ENCODE peak calls at places on chromosomes 4 and X, in seven cellular contexts. U is BJ, Q is fibroblast of lung, B is dorsolateral prefrontal cortex, A is heart right ventricle, X is IMR-90, M is K562. F is an unnamed sample.

GRCh38 chr4:140256335-140256734 is 102.4 kb upstream of the MAML3 start:
- DNase-seq in X (peak; percentile 77), M (no peak), U (no peak), Q (peak; percentile 54), B (no peak), A (no peak), F (no peak)

GRCh38 chr4:173857828-173858227 is 327.8 kb upstream of the HAND2 start:
- DNase-seq in A (no peak), U (no peak), Q (no peak), M (no peak), X (no peak), B (no peak), F (no peak)

GRCh38 chr4:122434285-122434684 is 22.2 kb downstream of the IL2 start:
- DNase-seq in B (no peak), X (no peak), A (no peak), Q (no peak), M (no peak), U (no peak), F (no peak)

GRCh38 chr4:132123870-132124623 is 1025.0 kb upstream of the PCDH10 start:
- DNase-seq in A (no peak), B (no peak), M (peak; percentile 9), X (peak; percentile 55), Q (peak; percentile 36), U (no peak), F (no peak)

GRCh38 chr4:169314906-169315305 is 44.1 kb upstream of the SH3RF1 start:
- DNase-seq in A (peak; percentile 76), X (peak; percentile 70), B (peak; percentile 62), M (no peak), Q (peak; percentile 68), U (no peak), F (no peak)

GRCh38 chr4:54233697-54234496 is 4.8 kb downstream of the PDGFRA start:
- DNase-seq in U (no peak), X (peak; percentile 82), A (peak; percentile 73), B (peak; percentile 81), Q (peak; percentile 90), M (peak; percentile 78), F (no peak)

GRCh38 chr4:174454815-174455473 is 67.3 kb downstream of the HPGD start:
- DNase-seq in Q (no peak), M (no peak), A (no peak), X (no peak), U (no peak), B (no peak), F (no peak)

GRCh38 chrX:154840856-154841255 is 6.4 kb upstream of the SMIM9 start:
- DNase-seq in B (no peak), Q (peak; percentile 75), U (peak; percentile 16), M (peak; percentile 63), A (no peak), X (peak; percentile 70), F (no peak)

GRCh38 chrX:15675490-15675921 is 10.9 kb upstream of the CLTRN start:
- DNase-seq in X (no peak), U (no peak), M (peak; percentile 71), Q (no peak), B (peak; percentile 86), A (peak; percentile 76), F (no peak)

GRCh38 chrX:68880846-68881513 is 52.2 kb downstream of the EFNB1 start:
- DNase-seq in B (no peak), Q (no peak), X (no peak), M (no peak), U (no peak), A (no peak), F (no peak)

GRCh38 chr4:144562019-144562740 is 83.8 kb upstream of the HHIP start:
- DNase-seq in U (no peak), Q (no peak), M (no peak), X (no peak), A (no peak), B (no peak), F (no peak)

GRCh38 chrX:1815456-1816175 is 200.8 kb downstream of the ASMT start:
- DNase-seq in X (no peak), U (no peak), B (no peak), A (no peak), Q (no peak), M (no peak), F (no peak)

GRCh38 chr4:115113382-115114106 is at the start of gene NDST4:
- DNase-seq in M (no peak), Q (peak; percentile 57), A (no peak), U (no peak), X (no peak), B (peak; percentile 23), F (no peak)

GRCh38 chr4:118905546-118905945 is 16.9 kb downstream of the SYNPO2 start:
- DNase-seq in X (peak; percentile 57), Q (no peak), B (no peak), U (no peak), A (no peak), M (no peak), F (no peak)

GRCh38 chrX:140389331-140389730 is 115.5 kb downstream of the SOX3 start:
- DNase-seq in U (no peak), B (no peak), X (no peak), A (no peak), M (no peak), Q (no peak), F (no peak)

GRCh38 chr4:21276046-21276445 is 575.8 kb downstream of the PACRGL start:
- DNase-seq in U (no peak), M (no peak), X (no peak), B (no peak), Q (no peak), A (no peak), F (no peak)

GRCh38 chr4:153188966-153189801 is 15.1 kb upstream of the TRIM2 start:
- DNase-seq in U (no peak), A (no peak), X (peak; percentile 21), B (no peak), Q (peak; percentile 19), M (no peak), F (no peak)

GRCh38 chr4:136962868-136963267 is 569.4 kb downstream of the PCDH18 start:
- DNase-seq in X (no peak), M (no peak), B (no peak), A (no peak), Q (no peak), U (no peak), F (no peak)

GRCh38 chr4:37615720-37616063 is 70.5 kb downstream of the RELL1 start:
- DNase-seq in A (no peak), Q (no peak), M (no peak), U (no peak), B (no peak), X (no peak), F (no peak)

GRCh38 chr4:14294611-14295010 is 667.1 kb upstream of the BOD1L1 start:
- DNase-seq in M (no peak), A (no peak), B (no peak), Q (peak; percentile 46), U (no peak), X (peak; percentile 23), F (no peak)

GRCh38 chr4:148073349-148073748 is 341.5 kb downstream of the ARHGAP10 start:
- DNase-seq in A (no peak), B (no peak), M (no peak), U (no peak), Q (no peak), X (no peak), F (no peak)

GRCh38 chr4:40685300-40685699 is 55.6 kb upstream of the RBM47 start:
- DNase-seq in Q (peak; percentile 40), A (no peak), M (no peak), B (no peak), U (no peak), X (peak; percentile 73), F (no peak)

DNA sequence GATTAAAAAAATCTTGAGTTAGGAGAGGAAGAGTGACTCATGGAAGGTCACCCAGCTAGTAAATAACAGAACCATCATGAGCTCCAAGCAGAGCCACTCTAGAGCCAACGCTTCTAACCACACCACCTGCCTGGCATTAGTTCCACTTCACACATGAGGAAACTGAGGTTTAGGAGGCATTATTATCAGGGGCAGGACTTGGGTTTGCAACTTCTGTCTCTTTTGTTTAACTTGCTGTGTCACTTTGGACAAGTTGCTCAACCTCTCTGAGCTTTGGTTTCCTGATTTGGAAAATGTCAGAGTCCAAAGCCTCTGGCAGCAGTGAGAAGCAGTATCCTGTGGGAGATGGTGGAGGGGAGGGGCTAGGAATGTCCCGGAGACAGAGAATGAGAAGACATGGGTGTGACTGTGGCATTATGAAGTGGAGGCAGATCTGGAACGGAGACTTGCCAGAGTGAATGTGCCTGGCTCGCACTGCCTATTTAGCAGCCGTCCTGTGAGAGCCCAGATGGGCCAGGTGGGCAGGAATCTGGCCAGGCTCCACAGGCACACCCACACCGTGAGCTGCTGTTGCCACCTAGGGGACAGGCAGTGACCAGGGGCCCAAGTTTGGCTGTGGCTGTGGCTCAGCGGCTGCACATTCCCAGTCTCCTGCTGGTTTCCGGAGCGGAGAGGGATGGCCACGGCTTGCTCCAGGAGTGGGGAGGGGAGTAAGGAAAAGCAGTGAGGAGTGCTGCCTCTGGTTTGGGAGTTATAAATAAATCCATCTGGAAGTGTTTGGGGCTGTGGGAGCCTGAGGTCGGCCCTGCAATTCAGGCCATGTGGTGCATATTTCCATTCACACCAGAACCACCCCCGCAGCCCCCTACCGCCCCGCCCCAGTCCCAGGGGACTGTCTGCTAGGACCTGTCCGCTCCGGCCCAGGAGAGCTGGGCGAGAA is 93.4 kb downstream of the NHSL2 start:
- DNase-seq in B (peak; percentile 38), X (no peak), U (peak; percentile 27), A (peak; percentile 48), Q (no peak), M (no peak), F (no peak)
- TF ChIP-seq CTCF in B (no peak), X (no peak), U (peak; percentile 34), A (peak; percentile 14), Q (no peak), M (peak; percentile 15), F (peak; percentile 27)

DNA sequence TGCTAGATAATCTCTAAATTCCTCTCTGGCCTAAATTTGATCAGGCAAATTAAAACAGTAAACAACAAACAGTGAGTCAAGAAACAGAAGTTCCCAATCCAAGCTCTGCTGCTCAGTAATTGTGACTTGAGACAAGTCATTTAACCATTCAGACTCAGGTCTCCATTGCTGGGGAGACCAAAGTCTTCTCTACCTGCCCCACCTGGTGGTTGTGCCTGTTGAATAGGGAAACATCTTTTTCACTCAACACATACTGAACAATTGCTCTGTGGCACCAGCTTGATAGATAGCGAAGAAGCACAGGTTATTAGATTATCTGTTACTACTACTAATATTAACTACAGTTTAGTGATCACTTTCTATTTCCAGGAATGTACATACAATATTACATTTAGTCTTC is 112.1 kb upstream of the EOLA2 start:
- DNase-seq in B (no peak), Q (no peak), X (no peak), A (no peak), M (no peak), U (no peak), F (no peak)
- TF ChIP-seq CTCF in B (no peak), Q (no peak), X (no peak), A (no peak), M (peak; percentile 27), U (no peak), F (no peak)

GRCh38 chr4:117640836-117641235 is 393.4 kb upstream of the NDST3 start:
- DNase-seq in M (no peak), A (no peak), U (no peak), B (no peak), Q (no peak), X (no peak), F (no peak)
- TF ChIP-seq CTCF in M (no peak), A (no peak), U (no peak), B (no peak), Q (no peak), X (no peak), F (no peak)

DNA sequence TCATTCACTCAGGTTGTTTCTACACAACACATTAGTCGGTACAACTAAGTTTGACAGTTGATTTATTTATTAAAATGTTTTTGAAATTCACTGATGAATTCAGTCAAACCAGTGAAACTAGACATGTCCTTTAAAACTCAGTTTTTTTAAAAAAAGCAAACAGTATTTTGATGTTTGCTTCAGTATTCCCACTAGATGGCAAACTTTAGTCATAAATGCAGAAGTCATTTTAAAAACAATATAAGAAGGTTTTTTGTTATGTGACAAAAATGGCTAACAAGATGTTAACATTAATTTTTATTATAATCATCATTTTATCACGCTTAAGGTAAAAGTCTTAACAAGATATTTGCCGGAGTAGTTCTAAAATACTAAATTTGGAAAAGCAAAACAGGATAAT is 1337.8 kb upstream of the DIAPH2 start:
- DNase-seq in M (no peak), B (no peak), Q (peak; percentile 2), A (no peak), X (peak; percentile 5), U (no peak), F (no peak)
- TF ChIP-seq CTCF in M (no peak), B (peak; percentile 52), Q (no peak), A (no peak), X (peak; percentile 38), U (no peak), F (peak; percentile 28)